ENCODE peak calls at places on chromosomes 11 and 22, in seven cellular contexts. N, W, U, X, I, Q and E are unnamed samples.

GRCh38 chr11:69044111-69045013 is 4.4 kb upstream of the TPCN2 start:
- DNase-seq in N (peak), W (peak), U (peak), X (peak), I (peak), Q (peak), E (peak)

GRCh38 chr11:67268036-67268683 is 1.9 kb downstream of the GRK2 start:
- DNase-seq in N (no peak), W (no peak), U (no peak), X (no peak), I (no peak), Q (peak), E (no peak)

GRCh38 chr11:125934473-125934872 is 11.4 kb upstream of the VSIG10L2 start:
- DNase-seq in N (no peak), W (no peak), U (no peak), X (no peak), I (no peak), Q (no peak), E (no peak)

GRCh38 chr11:113895367-113896155 is 9.0 kb upstream of the HTR3B start:
- DNase-seq in N (no peak), W (no peak), U (no peak), X (no peak), I (no peak), Q (no peak), E (no peak)

GRCh38 chr11:61908730-61909622 is 8.4 kb downstream of the RAB3IL1 start:
- DNase-seq in N (no peak), W (no peak), U (no peak), X (no peak), I (no peak), Q (peak), E (peak)

GRCh38 chr11:118251858-118252652 is at the start of gene MPZL3:
- DNase-seq in N (peak), W (no peak), U (peak), X (peak), I (no peak), Q (peak), E (peak)

GRCh38 chr22:28009272-28009827 is 90.3 kb upstream of the PITPNB start:
- DNase-seq in N (peak), W (peak), U (peak), X (peak), I (peak), Q (peak), E (peak)

GRCh38 chr11:111668980-111669379 is 66.7 kb downstream of the SIK2 start:
- DNase-seq in N (no peak), W (no peak), U (no peak), X (no peak), I (no peak), Q (no peak), E (no peak)

GRCh38 chr11:121106812-121107211 is 5.8 kb downstream of the TECTA start:
- DNase-seq in N (no peak), W (no peak), U (no peak), X (no peak), I (no peak), Q (no peak), E (no peak)

GRCh38 chr22:48782817-48783511 is 1044.7 kb downstream of the BRD1 start:
- DNase-seq in N (no peak), W (no peak), U (no peak), X (no peak), I (no peak), Q (no peak), E (no peak)

GRCh38 chr11:102655547-102655946 is 30.4 kb upstream of the MMP20 start:
- DNase-seq in N (no peak), W (no peak), U (no peak), X (no peak), I (no peak), Q (no peak), E (no peak)

GRCh38 chr11:125451400-125452124 is 44.5 kb downstream of the FEZ1 start:
- DNase-seq in N (peak), W (no peak), U (peak), X (peak), I (no peak), Q (no peak), E (no peak)

GRCh38 chr11:71082454-71082853 is 169.9 kb downstream of the SHANK2 start:
- DNase-seq in N (no peak), W (no peak), U (no peak), X (no peak), I (no peak), Q (no peak), E (no peak)

GRCh38 chr11:131609317-131609716 is 238.9 kb downstream of the NTM start:
- DNase-seq in N (peak), W (peak), U (peak), X (no peak), I (peak), Q (no peak), E (peak)

GRCh38 chr11:15968461-15969130 is 387.8 kb downstream of the SOX6 start:
- DNase-seq in N (peak), W (no peak), U (no peak), X (no peak), I (no peak), Q (no peak), E (peak)

GRCh38 chr11:9228086-9228485 is 37.1 kb downstream of the DENND5A start:
- DNase-seq in N (no peak), W (no peak), U (no peak), X (no peak), I (no peak), Q (no peak), E (no peak)

GRCh38 chr11:130721736-130722135 is 194.5 kb downstream of the SNX19 start:
- DNase-seq in N (peak), W (no peak), U (peak), X (no peak), I (no peak), Q (no peak), E (peak)

GRCh38 chr22:44486538-44486937 is 11.5 kb downstream of the RTL6 start:
- DNase-seq in N (no peak), W (no peak), U (no peak), X (no peak), I (no peak), Q (no peak), E (no peak)

GRCh38 chr11:73991471-73992006 is 8.9 kb upstream of the UCP2 start:
- DNase-seq in N (no peak), W (no peak), U (no peak), X (no peak), I (no peak), Q (no peak), E (no peak)

GRCh38 chr22:39656495-39657490 is 86.2 kb downstream of the CACNA1I start:
- DNase-seq in N (no peak), W (no peak), U (no peak), X (no peak), I (no peak), Q (no peak), E (peak)

GRCh38 chr11:132631956-132632355 is 900.3 kb downstream of the OPCML start:
- DNase-seq in N (no peak), W (no peak), U (no peak), X (no peak), I (peak), Q (no peak), E (peak)

GRCh38 chr11:65780770-65781151 is at the start of gene AP5B1:
- DNase-seq in N (peak), W (no peak), U (peak), X (no peak), I (no peak), Q (peak), E (peak)

GRCh38 chr11:63553759-63554158 is 9.4 kb downstream of the PLAAT2 start:
- DNase-seq in N (no peak), W (no peak), U (no peak), X (no peak), I (no peak), Q (no peak), E (peak)

GRCh38 chr11:82865841-82866240 is 34.4 kb downstream of the PRCP start:
- DNase-seq in N (no peak), W (no peak), U (no peak), X (no peak), I (no peak), Q (no peak), E (no peak)

GRCh38 chr11:11624926-11625325 is 3.1 kb upstream of the GALNT18 start:
- DNase-seq in N (no peak), W (no peak), U (no peak), X (no peak), I (no peak), Q (no peak), E (no peak)

GRCh38 chr22:38938925-38939324 is 18.5 kb upstream of the APOBEC3A start:
- DNase-seq in N (no peak), W (no peak), U (no peak), X (no peak), I (no peak), Q (no peak), E (no peak)

GRCh38 chr11:116981216-116981887 is 116.9 kb downstream of the SIK3 start:
- DNase-seq in N (no peak), W (no peak), U (peak), X (no peak), I (no peak), Q (no peak), E (peak)

GRCh38 chr11:19032990-19033389 is 27.5 kb downstream of the MRGPRX2 start:
- DNase-seq in N (no peak), W (no peak), U (no peak), X (no peak), I (no peak), Q (no peak), E (no peak)

GRCh38 chr22:42613869-42614268 is 814 bp downstream of the POLDIP3 start:
- DNase-seq in N (no peak), W (no peak), U (no peak), X (no peak), I (no peak), Q (no peak), E (peak)

GRCh38 chr11:110989734-110990133 is 255.8 kb upstream of the POU2AF2 start:
- DNase-seq in N (peak), W (no peak), U (peak), X (peak), I (no peak), Q (no peak), E (peak)

GRCh38 chr11:67648140-67648795 is 2.3 kb downstream of the ACY3 start:
- DNase-seq in N (no peak), W (no peak), U (no peak), X (no peak), I (no peak), Q (no peak), E (no peak)

GRCh38 chr11:96169250-96169649 is 173.7 kb downstream of the MAML2 start:
- DNase-seq in N (no peak), W (no peak), U (no peak), X (no peak), I (no peak), Q (no peak), E (peak)

GRCh38 chr11:126680109-126680508 is 320.5 kb downstream of the KIRREL3 start:
- DNase-seq in N (no peak), W (no peak), U (no peak), X (no peak), I (no peak), Q (no peak), E (no peak)

GRCh38 chr11:108768964-108769363 is 104.1 kb downstream of the DDX10 start:
- DNase-seq in N (no peak), W (no peak), U (no peak), X (no peak), I (no peak), Q (no peak), E (no peak)

GRCh38 chr11:46299425-46300067 is 22.1 kb downstream of the CREB3L1 start:
- DNase-seq in N (no peak), W (no peak), U (no peak), X (no peak), I (no peak), Q (no peak), E (peak)

GRCh38 chr11:68904458-68904847 is 762 bp downstream of the IGHMBP2 start:
- DNase-seq in N (peak), W (no peak), U (peak), X (no peak), I (no peak), Q (peak), E (no peak)

GRCh38 chr11:196786-197731 is 4.2 kb downstream of the SCGB1C1 start:
- DNase-seq in N (no peak), W (no peak), U (no peak), X (no peak), I (no peak), Q (no peak), E (no peak)

GRCh38 chr22:45424241-45424731 is 10.8 kb downstream of the RIBC2 start:
- DNase-seq in N (no peak), W (no peak), U (no peak), X (no peak), I (no peak), Q (no peak), E (no peak)

GRCh38 chr22:28998681-28999080 is 63.0 kb downstream of the C22orf31 start:
- DNase-seq in N (no peak), W (no peak), U (no peak), X (no peak), I (no peak), Q (no peak), E (no peak)

GRCh38 chr11:35567737-35568465 is 42.5 kb upstream of the PAMR1 start:
- DNase-seq in N (no peak), W (no peak), U (no peak), X (no peak), I (no peak), Q (no peak), E (no peak)

DNA sequence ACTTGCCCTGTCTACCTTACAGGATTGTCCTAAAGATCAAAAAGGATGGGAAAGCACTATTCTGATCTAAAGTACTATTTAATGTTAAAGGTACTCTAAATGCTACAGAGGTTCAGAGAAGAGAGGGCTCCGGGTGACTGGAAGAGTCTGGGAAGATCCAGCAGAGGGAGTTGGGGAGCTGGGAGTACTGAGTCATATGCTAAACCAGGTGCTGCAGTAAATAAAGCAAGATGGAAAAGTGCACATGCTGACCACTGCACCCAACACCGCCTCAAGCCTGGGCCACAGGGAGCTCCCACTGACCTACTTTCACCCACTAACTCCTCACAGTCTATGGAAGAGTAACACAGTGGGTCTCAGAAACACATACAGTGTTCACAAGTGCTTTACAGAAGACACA is 49.3 kb downstream of the WT1 start:
- DNase-seq in N (peak), W (no peak), U (peak), X (no peak), I (no peak), Q (no peak), E (peak)
- TF ChIP-seq CTCF in N (peak), W (peak), U (peak), X (no peak), I (peak), Q (no peak), E (peak)

GRCh38 chr11:44872556-44872955 is 78.1 kb downstream of the TP53I11 start:
- DNase-seq in N (no peak), W (no peak), U (no peak), X (no peak), I (no peak), Q (no peak), E (no peak)
- H3K4me3 ChIP-seq in N (no peak), W (no peak), U (no peak), X (no peak), I (no peak), Q (no peak), E (no peak)

GRCh38 chr22:17159504-17159951 is 451 bp upstream of the HDHD5 start:
- DNase-seq in N (peak), W (no peak), U (peak), X (peak), I (no peak), Q (peak), E (peak)

GRCh38 chr22:17161991-17162390 is 2.9 kb upstream of the HDHD5 start:
- DNase-seq in N (no peak), W (no peak), U (no peak), X (no peak), I (no peak), Q (no peak), E (no peak)

GRCh38 chr22:17162731-17163130 is 3.7 kb upstream of the HDHD5 start:
- DNase-seq in N (no peak), W (no peak), U (no peak), X (no peak), I (no peak), Q (no peak), E (no peak)

GRCh38 chr22:17167486-17167885 is 8.4 kb upstream of the HDHD5 start:
- DNase-seq in N (no peak), W (no peak), U (no peak), X (no peak), I (no peak), Q (no peak), E (no peak)

DNA sequence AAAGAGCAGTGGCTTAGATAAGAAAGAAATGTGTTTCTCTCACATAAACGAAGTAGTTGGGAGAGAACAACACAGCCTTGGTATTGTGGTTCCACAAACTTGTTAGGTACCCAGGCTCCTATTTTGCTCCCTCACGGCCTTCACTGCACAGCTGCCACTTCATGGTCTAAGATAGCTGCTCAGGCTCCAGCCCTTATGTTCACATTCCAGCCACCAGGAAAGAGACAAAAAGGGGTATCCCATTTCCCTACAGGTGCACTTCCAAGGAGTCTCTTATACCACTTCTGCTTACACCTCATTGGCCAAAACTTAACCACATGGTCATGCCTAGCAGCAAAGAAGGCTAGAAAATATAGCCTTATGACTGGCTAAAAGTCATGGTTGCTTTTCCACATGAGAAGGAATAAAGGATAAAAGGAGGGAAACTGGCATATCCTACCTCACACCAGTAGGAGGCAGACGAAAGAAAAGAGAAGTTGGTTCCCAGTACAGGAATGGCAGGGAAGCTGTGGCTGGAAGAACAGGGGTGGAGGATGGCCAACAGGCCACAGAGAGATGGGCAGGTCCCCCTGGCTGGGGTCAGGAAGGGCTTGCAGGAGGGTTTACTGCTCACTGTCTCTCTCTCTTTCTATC is 5.4 kb upstream of the HDHD5 start:
- DNase-seq in N (no peak), W (no peak), U (no peak), X (no peak), I (no peak), Q (no peak), E (peak)
- TF ChIP-seq CTCF in N (peak), W (no peak), U (peak), X (no peak), I (peak), Q (no peak), E (peak)

DNA sequence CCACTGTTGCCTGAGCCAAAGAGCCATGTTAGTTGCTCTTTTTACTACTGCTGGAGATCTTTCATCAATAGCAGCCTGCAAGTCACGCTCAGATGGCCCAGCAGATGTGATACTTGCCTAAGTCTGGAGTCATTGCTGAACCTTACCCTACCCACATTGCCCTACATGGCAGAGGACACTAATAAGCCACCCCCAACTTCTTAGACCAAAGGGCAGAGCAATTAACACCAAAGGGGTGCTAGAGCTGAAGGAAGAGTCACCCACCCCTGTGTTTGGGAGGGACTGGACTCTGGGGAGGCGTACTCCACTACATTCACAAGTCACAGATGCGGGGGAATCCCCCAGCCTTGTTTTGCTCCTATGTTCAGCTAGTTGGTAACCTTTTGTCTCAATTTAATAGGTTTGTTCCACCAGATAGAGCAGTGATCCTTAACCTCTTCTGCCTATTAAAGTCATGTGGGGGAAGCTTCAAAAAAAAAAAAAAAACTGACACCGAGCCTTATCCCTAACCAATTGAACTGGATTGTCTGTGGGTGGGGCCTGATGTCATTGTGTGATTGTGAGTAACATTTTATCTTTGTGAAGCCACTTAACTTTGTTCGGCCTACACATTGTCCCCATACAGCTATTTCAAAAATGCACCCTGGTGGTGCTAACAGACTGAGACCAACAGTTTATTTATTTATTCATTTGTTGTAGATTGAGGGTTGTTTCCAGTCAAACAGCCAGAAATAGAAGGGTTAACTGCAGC is 13.1 kb downstream of the ADM start:
- DNase-seq in N (no peak), W (no peak), U (no peak), X (no peak), I (no peak), Q (no peak), E (no peak)
- H3K4me3 ChIP-seq in N (no peak), W (no peak), U (no peak), X (no peak), I (no peak), Q (no peak), E (no peak)

GRCh38 chr11:2300290-2300935 is 1.3 kb downstream of the C11orf21 start:
- DNase-seq in N (no peak), W (no peak), U (no peak), X (peak), I (no peak), Q (peak), E (no peak)

GRCh38 chr11:2298131-2298794 is 3.5 kb downstream of the C11orf21 start:
- DNase-seq in N (no peak), W (no peak), U (no peak), X (no peak), I (no peak), Q (no peak), E (no peak)

GRCh38 chr11:2297623-2298030 is 4.1 kb downstream of the C11orf21 start:
- DNase-seq in N (no peak), W (no peak), U (no peak), X (peak), I (no peak), Q (no peak), E (no peak)

GRCh38 chr11:2299773-2300172 is 1.9 kb downstream of the C11orf21 start:
- DNase-seq in N (no peak), W (no peak), U (no peak), X (no peak), I (no peak), Q (no peak), E (no peak)

GRCh38 chr11:2298795-2299747 is 2.6 kb downstream of the C11orf21 start:
- DNase-seq in N (no peak), W (no peak), U (no peak), X (peak), I (no peak), Q (peak), E (peak)
- TF ChIP-seq CTCF in N (no peak), W (peak), U (peak), X (peak), I (no peak), Q (no peak), E (peak)

DNA sequence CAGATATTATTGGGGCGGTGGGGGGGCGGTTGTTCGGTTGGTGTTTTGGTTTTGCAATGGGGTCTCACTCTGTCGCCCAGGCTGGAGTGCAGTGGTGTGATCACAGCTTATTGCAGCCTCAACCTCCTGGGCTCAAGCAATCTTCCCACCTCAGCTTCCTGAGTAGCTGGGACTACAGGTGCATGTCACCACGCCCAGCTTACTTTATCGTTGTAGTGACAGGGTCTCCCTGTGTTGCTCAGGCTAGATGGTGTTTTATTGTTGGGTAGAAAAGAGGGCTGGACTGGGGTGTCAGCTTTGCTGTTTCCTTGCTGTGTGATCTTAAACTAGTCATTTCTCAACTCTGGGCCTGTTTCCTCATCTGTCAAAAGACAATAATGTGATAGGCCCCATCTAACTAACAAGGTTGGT is 17.5 kb upstream of the MYH9 start:
- DNase-seq in N (no peak), W (no peak), U (no peak), X (no peak), I (no peak), Q (no peak), E (no peak)
- H3K4me3 ChIP-seq in N (no peak), W (no peak), U (no peak), X (no peak), I (no peak), Q (no peak), E (no peak)